ENCODE peak calls at places on chromosome 1, in six cellular contexts. C, U, S, H, O and B are unnamed samples.

GRCh38 chr1:153192697-153193096 is 10.5 kb upstream of the LELP1 start:
- DNase-seq in C (no peak), H (no peak), U (no peak), O (no peak), S (peak; percentile 23), B (peak; percentile 58)

GRCh38 chr1:216785211-216785610 is 62.0 kb upstream of the ESRRG start:
- DNase-seq in U (no peak), O (no peak), S (no peak), C (no peak), H (no peak), B (no peak)

GRCh38 chr1:153670257-153670858 is 435 bp downstream of the ILF2 start:
- DNase-seq in U (no peak), H (peak; percentile 75), C (no peak), O (no peak), S (no peak), B (no peak)

GRCh38 chr1:241749924-241750695 is 97.9 kb upstream of the EXO1 start:
- DNase-seq in H (no peak), C (no peak), O (no peak), U (no peak), S (no peak), B (no peak)

GRCh38 chr1:109869141-109869540 is 41.5 kb upstream of the CSF1 start:
- DNase-seq in U (no peak), O (no peak), S (no peak), H (no peak), C (no peak), B (no peak)

GRCh38 chr1:115251340-115251748 is 86.7 kb downstream of the NGF start:
- DNase-seq in S (no peak), U (no peak), O (no peak), C (peak; percentile 52), H (no peak), B (no peak)

GRCh38 chr1:183926978-183927377 is 110.5 kb downstream of the COLGALT2 start:
- DNase-seq in C (peak; percentile 75), S (no peak), H (no peak), U (no peak), O (no peak), B (no peak)

GRCh38 chr1:200740291-200741212 is 1.9 kb downstream of the CAMSAP2 start:
- DNase-seq in C (no peak), S (no peak), H (no peak), O (no peak), U (no peak), B (no peak)

GRCh38 chr1:210250665-210250997 is 18.0 kb downstream of the SERTAD4 start:
- DNase-seq in S (peak; percentile 11), U (no peak), H (peak; percentile 74), C (no peak), O (no peak), B (peak; percentile 18)